ENCODE peak calls at places on chromosomes 6 and 20, in five cellular contexts. One of them, this sample, is unnamed.

GRCh38 chr6:103000686-103001085 is 1607.2 kb downstream of the GRIK2 start:
- DNase-seq in iris pigment epithelial cell: no peak
- DNase-seq in Daoy: no peak
- DNase-seq in NCI-H2081: no peak
- DNase-seq in stimulated activated CD4-positive, alpha-beta T cell treated with anti-CD3 and anti-CD28 coated beads, Interleukin-1b, Interleukin-23, amount 100 ng/mL, for 24 hours: no peak
- DNase-seq in this sample: no peak

GRCh38 chr6:84346372-84346771 is 118.9 kb upstream of the CEP162 start:
- DNase-seq in iris pigment epithelial cell: no peak
- DNase-seq in stimulated activated CD4-positive, alpha-beta T cell treated with anti-CD3 and anti-CD28 coated beads, Interleukin-1b, Interleukin-23, amount 100 ng/mL, for 24 hours: no peak
- DNase-seq in NCI-H2081: peak
- DNase-seq in Daoy: no peak
- DNase-seq in this sample: no peak

GRCh38 chr6:36938536-36938935 is 16.0 kb upstream of the PI16 start:
- DNase-seq in Daoy: peak
- DNase-seq in NCI-H2081: no peak
- DNase-seq in stimulated activated CD4-positive, alpha-beta T cell treated with anti-CD3 and anti-CD28 coated beads, Interleukin-1b, Interleukin-23, amount 100 ng/mL, for 24 hours: no peak
- DNase-seq in iris pigment epithelial cell: peak
- DNase-seq in this sample: peak

GRCh38 chr6:47294990-47295389 is 14.7 kb downstream of the TNFRSF21 start:
- DNase-seq in stimulated activated CD4-positive, alpha-beta T cell treated with anti-CD3 and anti-CD28 coated beads, Interleukin-1b, Interleukin-23, amount 100 ng/mL, for 24 hours: no peak
- DNase-seq in Daoy: no peak
- DNase-seq in NCI-H2081: no peak
- DNase-seq in iris pigment epithelial cell: no peak
- DNase-seq in this sample: no peak

GRCh38 chr6:46655803-46656202 is 3.0 kb downstream of the SLC25A27 start:
- DNase-seq in Daoy: peak
- DNase-seq in NCI-H2081: no peak
- DNase-seq in stimulated activated CD4-positive, alpha-beta T cell treated with anti-CD3 and anti-CD28 coated beads, Interleukin-1b, Interleukin-23, amount 100 ng/mL, for 24 hours: no peak
- DNase-seq in iris pigment epithelial cell: no peak
- DNase-seq in this sample: no peak

GRCh38 chr6:71228461-71229041 is 60.1 kb upstream of the OGFRL1 start:
- DNase-seq in NCI-H2081: no peak
- DNase-seq in stimulated activated CD4-positive, alpha-beta T cell treated with anti-CD3 and anti-CD28 coated beads, Interleukin-1b, Interleukin-23, amount 100 ng/mL, for 24 hours: no peak
- DNase-seq in iris pigment epithelial cell: peak
- DNase-seq in Daoy: peak
- DNase-seq in this sample: peak

GRCh38 chr20:38842558-38842981 is 37.1 kb downstream of the PPP1R16B start:
- DNase-seq in NCI-H2081: no peak
- DNase-seq in iris pigment epithelial cell: no peak
- DNase-seq in Daoy: no peak
- DNase-seq in stimulated activated CD4-positive, alpha-beta T cell treated with anti-CD3 and anti-CD28 coated beads, Interleukin-1b, Interleukin-23, amount 100 ng/mL, for 24 hours: peak
- DNase-seq in this sample: no peak

GRCh38 chr20:41425180-41425884 is 58.7 kb upstream of the EMILIN3 start:
- DNase-seq in stimulated activated CD4-positive, alpha-beta T cell treated with anti-CD3 and anti-CD28 coated beads, Interleukin-1b, Interleukin-23, amount 100 ng/mL, for 24 hours: no peak
- DNase-seq in iris pigment epithelial cell: peak
- DNase-seq in NCI-H2081: no peak
- DNase-seq in Daoy: no peak
- DNase-seq in this sample: peak

GRCh38 chr6:109527989-109528388 is 45.0 kb upstream of the ZBTB24 start:
- DNase-seq in iris pigment epithelial cell: no peak
- DNase-seq in Daoy: peak
- DNase-seq in NCI-H2081: no peak
- DNase-seq in stimulated activated CD4-positive, alpha-beta T cell treated with anti-CD3 and anti-CD28 coated beads, Interleukin-1b, Interleukin-23, amount 100 ng/mL, for 24 hours: no peak
- DNase-seq in this sample: no peak

GRCh38 chr20:38629979-38630378 is 28.4 kb downstream of the ARHGAP40 start:
- DNase-seq in NCI-H2081: no peak
- DNase-seq in stimulated activated CD4-positive, alpha-beta T cell treated with anti-CD3 and anti-CD28 coated beads, Interleukin-1b, Interleukin-23, amount 100 ng/mL, for 24 hours: no peak
- DNase-seq in iris pigment epithelial cell: no peak
- DNase-seq in Daoy: no peak
- DNase-seq in this sample: no peak

GRCh38 chr6:167073679-167074274 is 49.1 kb upstream of the CCR6 start:
- DNase-seq in NCI-H2081: no peak
- DNase-seq in Daoy: no peak
- DNase-seq in iris pigment epithelial cell: no peak
- DNase-seq in stimulated activated CD4-positive, alpha-beta T cell treated with anti-CD3 and anti-CD28 coated beads, Interleukin-1b, Interleukin-23, amount 100 ng/mL, for 24 hours: no peak
- DNase-seq in this sample: no peak

GRCh38 chr6:7112741-7113313 is 5.1 kb downstream of the RREB1 start:
- DNase-seq in Daoy: no peak
- DNase-seq in NCI-H2081: peak
- DNase-seq in stimulated activated CD4-positive, alpha-beta T cell treated with anti-CD3 and anti-CD28 coated beads, Interleukin-1b, Interleukin-23, amount 100 ng/mL, for 24 hours: peak
- DNase-seq in iris pigment epithelial cell: no peak
- DNase-seq in this sample: no peak

GRCh38 chr6:46410330-46410953 is 80.8 kb downstream of the RCAN2 start:
- DNase-seq in NCI-H2081: peak
- DNase-seq in Daoy: peak
- DNase-seq in stimulated activated CD4-positive, alpha-beta T cell treated with anti-CD3 and anti-CD28 coated beads, Interleukin-1b, Interleukin-23, amount 100 ng/mL, for 24 hours: no peak
- DNase-seq in iris pigment epithelial cell: peak
- DNase-seq in this sample: peak

GRCh38 chr6:130098317-130098716 is 79.9 kb downstream of the L3MBTL3 start:
- DNase-seq in Daoy: no peak
- DNase-seq in iris pigment epithelial cell: no peak
- DNase-seq in NCI-H2081: no peak
- DNase-seq in stimulated activated CD4-positive, alpha-beta T cell treated with anti-CD3 and anti-CD28 coated beads, Interleukin-1b, Interleukin-23, amount 100 ng/mL, for 24 hours: no peak
- DNase-seq in this sample: no peak

GRCh38 chr20:35616465-35617396 is 1.1 kb downstream of the SPAG4 start:
- DNase-seq in iris pigment epithelial cell: peak
- DNase-seq in stimulated activated CD4-positive, alpha-beta T cell treated with anti-CD3 and anti-CD28 coated beads, Interleukin-1b, Interleukin-23, amount 100 ng/mL, for 24 hours: no peak
- DNase-seq in Daoy: peak
- DNase-seq in NCI-H2081: peak
- DNase-seq in this sample: peak

GRCh38 chr20:2847802-2848201 is 7.3 kb downstream of the VPS16 start:
- DNase-seq in NCI-H2081: no peak
- DNase-seq in iris pigment epithelial cell: no peak
- DNase-seq in Daoy: no peak
- DNase-seq in stimulated activated CD4-positive, alpha-beta T cell treated with anti-CD3 and anti-CD28 coated beads, Interleukin-1b, Interleukin-23, amount 100 ng/mL, for 24 hours: no peak
- DNase-seq in this sample: no peak

GRCh38 chr20:54624701-54625472 is 149.5 kb downstream of the DOK5 start:
- DNase-seq in iris pigment epithelial cell: no peak
- DNase-seq in stimulated activated CD4-positive, alpha-beta T cell treated with anti-CD3 and anti-CD28 coated beads, Interleukin-1b, Interleukin-23, amount 100 ng/mL, for 24 hours: no peak
- DNase-seq in NCI-H2081: no peak
- DNase-seq in Daoy: no peak
- DNase-seq in this sample: peak

GRCh38 chr20:50346372-50347347 is 156.0 kb downstream of the CEBPB start:
- DNase-seq in iris pigment epithelial cell: peak
- DNase-seq in NCI-H2081: peak
- DNase-seq in Daoy: peak
- DNase-seq in stimulated activated CD4-positive, alpha-beta T cell treated with anti-CD3 and anti-CD28 coated beads, Interleukin-1b, Interleukin-23, amount 100 ng/mL, for 24 hours: no peak
- DNase-seq in this sample: peak

GRCh38 chr20:63552481-63553249 is 1.3 kb upstream of the FNDC11 start:
- DNase-seq in iris pigment epithelial cell: no peak
- DNase-seq in NCI-H2081: no peak
- DNase-seq in Daoy: no peak
- DNase-seq in stimulated activated CD4-positive, alpha-beta T cell treated with anti-CD3 and anti-CD28 coated beads, Interleukin-1b, Interleukin-23, amount 100 ng/mL, for 24 hours: no peak
- DNase-seq in this sample: no peak

GRCh38 chr6:130598021-130598989 is 228.9 kb upstream of the SMLR1 start:
- DNase-seq in NCI-H2081: no peak
- DNase-seq in Daoy: no peak
- DNase-seq in iris pigment epithelial cell: no peak
- DNase-seq in stimulated activated CD4-positive, alpha-beta T cell treated with anti-CD3 and anti-CD28 coated beads, Interleukin-1b, Interleukin-23, amount 100 ng/mL, for 24 hours: no peak
- DNase-seq in this sample: peak

GRCh38 chr20:38221041-38221589 is 39.4 kb downstream of the KIAA1755 start:
- DNase-seq in iris pigment epithelial cell: peak
- DNase-seq in Daoy: peak
- DNase-seq in stimulated activated CD4-positive, alpha-beta T cell treated with anti-CD3 and anti-CD28 coated beads, Interleukin-1b, Interleukin-23, amount 100 ng/mL, for 24 hours: peak
- DNase-seq in NCI-H2081: peak
- DNase-seq in this sample: peak

GRCh38 chr6:3271756-3272155 is 13.0 kb downstream of the PSMG4 start:
- DNase-seq in stimulated activated CD4-positive, alpha-beta T cell treated with anti-CD3 and anti-CD28 coated beads, Interleukin-1b, Interleukin-23, amount 100 ng/mL, for 24 hours: no peak
- DNase-seq in Daoy: no peak
- DNase-seq in iris pigment epithelial cell: no peak
- DNase-seq in NCI-H2081: no peak
- DNase-seq in this sample: no peak

GRCh38 chr20:44302026-44302669 is 8.9 kb downstream of the FITM2 start:
- DNase-seq in Daoy: no peak
- DNase-seq in iris pigment epithelial cell: no peak
- DNase-seq in NCI-H2081: no peak
- DNase-seq in stimulated activated CD4-positive, alpha-beta T cell treated with anti-CD3 and anti-CD28 coated beads, Interleukin-1b, Interleukin-23, amount 100 ng/mL, for 24 hours: no peak
- DNase-seq in this sample: no peak

GRCh38 chr6:106677282-106677681 is 47.9 kb downstream of the QRSL1 start:
- DNase-seq in iris pigment epithelial cell: no peak
- DNase-seq in NCI-H2081: no peak
- DNase-seq in stimulated activated CD4-positive, alpha-beta T cell treated with anti-CD3 and anti-CD28 coated beads, Interleukin-1b, Interleukin-23, amount 100 ng/mL, for 24 hours: no peak
- DNase-seq in Daoy: no peak
- DNase-seq in this sample: no peak

GRCh38 chr6:105989178-105989577 is 97.0 kb upstream of the PRDM1 start:
- DNase-seq in iris pigment epithelial cell: no peak
- DNase-seq in stimulated activated CD4-positive, alpha-beta T cell treated with anti-CD3 and anti-CD28 coated beads, Interleukin-1b, Interleukin-23, amount 100 ng/mL, for 24 hours: no peak
- DNase-seq in Daoy: no peak
- DNase-seq in NCI-H2081: no peak
- DNase-seq in this sample: no peak

GRCh38 chr6:10947966-10948365 is 61.1 kb downstream of the SYCP2L start:
- DNase-seq in Daoy: no peak
- DNase-seq in stimulated activated CD4-positive, alpha-beta T cell treated with anti-CD3 and anti-CD28 coated beads, Interleukin-1b, Interleukin-23, amount 100 ng/mL, for 24 hours: no peak
- DNase-seq in NCI-H2081: no peak
- DNase-seq in iris pigment epithelial cell: no peak
- DNase-seq in this sample: no peak

GRCh38 chr20:57869291-57869950 is 159.6 kb upstream of the PMEPA1 start:
- DNase-seq in iris pigment epithelial cell: no peak
- DNase-seq in Daoy: no peak
- DNase-seq in stimulated activated CD4-positive, alpha-beta T cell treated with anti-CD3 and anti-CD28 coated beads, Interleukin-1b, Interleukin-23, amount 100 ng/mL, for 24 hours: no peak
- DNase-seq in NCI-H2081: no peak
- DNase-seq in this sample: no peak

GRCh38 chr20:20710847-20711315 is 1.6 kb downstream of the RALGAPA2 start:
- DNase-seq in stimulated activated CD4-positive, alpha-beta T cell treated with anti-CD3 and anti-CD28 coated beads, Interleukin-1b, Interleukin-23, amount 100 ng/mL, for 24 hours: no peak
- DNase-seq in iris pigment epithelial cell: no peak
- DNase-seq in Daoy: peak
- DNase-seq in NCI-H2081: peak
- DNase-seq in this sample: no peak

GRCh38 chr6:144265390-144265789 is 19.7 kb upstream of the UTRN start:
- DNase-seq in Daoy: peak
- DNase-seq in stimulated activated CD4-positive, alpha-beta T cell treated with anti-CD3 and anti-CD28 coated beads, Interleukin-1b, Interleukin-23, amount 100 ng/mL, for 24 hours: no peak
- DNase-seq in NCI-H2081: no peak
- DNase-seq in iris pigment epithelial cell: peak
- DNase-seq in this sample: peak

GRCh38 chr20:41047975-41048305 is 19.3 kb downstream of the TOP1 start:
- DNase-seq in NCI-H2081: no peak
- DNase-seq in iris pigment epithelial cell: peak
- DNase-seq in stimulated activated CD4-positive, alpha-beta T cell treated with anti-CD3 and anti-CD28 coated beads, Interleukin-1b, Interleukin-23, amount 100 ng/mL, for 24 hours: no peak
- DNase-seq in Daoy: no peak
- DNase-seq in this sample: no peak

GRCh38 chr6:123306334-123306733 is 310.3 kb downstream of the CLVS2 start:
- DNase-seq in iris pigment epithelial cell: no peak
- DNase-seq in Daoy: no peak
- DNase-seq in NCI-H2081: no peak
- DNase-seq in stimulated activated CD4-positive, alpha-beta T cell treated with anti-CD3 and anti-CD28 coated beads, Interleukin-1b, Interleukin-23, amount 100 ng/mL, for 24 hours: no peak
- DNase-seq in this sample: no peak

GRCh38 chr6:113968472-113968871 is 2.5 kb downstream of the HDAC2 start:
- DNase-seq in Daoy: no peak
- DNase-seq in iris pigment epithelial cell: no peak
- DNase-seq in NCI-H2081: no peak
- DNase-seq in stimulated activated CD4-positive, alpha-beta T cell treated with anti-CD3 and anti-CD28 coated beads, Interleukin-1b, Interleukin-23, amount 100 ng/mL, for 24 hours: no peak
- DNase-seq in this sample: no peak

GRCh38 chr6:29696147-29697129 is 15.5 kb upstream of the ZFP57 start:
- DNase-seq in Daoy: peak
- DNase-seq in stimulated activated CD4-positive, alpha-beta T cell treated with anti-CD3 and anti-CD28 coated beads, Interleukin-1b, Interleukin-23, amount 100 ng/mL, for 24 hours: no peak
- DNase-seq in NCI-H2081: no peak
- DNase-seq in iris pigment epithelial cell: peak
- DNase-seq in this sample: no peak

GRCh38 chr6:1363729-1364572 is 25.4 kb upstream of the FOXF2 start:
- DNase-seq in stimulated activated CD4-positive, alpha-beta T cell treated with anti-CD3 and anti-CD28 coated beads, Interleukin-1b, Interleukin-23, amount 100 ng/mL, for 24 hours: no peak
- DNase-seq in iris pigment epithelial cell: peak
- DNase-seq in NCI-H2081: no peak
- DNase-seq in Daoy: peak
- DNase-seq in this sample: no peak

GRCh38 chr20:59993736-59994484 is 35.7 kb downstream of the CDH26 start:
- DNase-seq in Daoy: no peak
- DNase-seq in NCI-H2081: no peak
- DNase-seq in iris pigment epithelial cell: no peak
- DNase-seq in stimulated activated CD4-positive, alpha-beta T cell treated with anti-CD3 and anti-CD28 coated beads, Interleukin-1b, Interleukin-23, amount 100 ng/mL, for 24 hours: no peak
- DNase-seq in this sample: no peak